ENCODE peak calls at places on chromosomes 5 and 9, in seven cellular contexts. One of them, this sample, is unnamed.

GRCh38 chr5:60586307-60586901 is 113.6 kb downstream of the DEPDC1B start:
- DNase-seq in DND-41: no peak
- DNase-seq in CD4-positive, CD25-positive, alpha-beta regulatory T cell: no peak
- DNase-seq in left lung: no peak
- DNase-seq in mucosa of descending colon: peak; percentile 4
- DNase-seq in HCT116: peak; percentile 2
- DNase-seq in iPS DF 6.9: no peak
- DNase-seq in this sample: no peak

GRCh38 chr9:84542554-84542953 is 127.0 kb upstream of the NTRK2 start:
- DNase-seq in DND-41: no peak
- DNase-seq in CD4-positive, CD25-positive, alpha-beta regulatory T cell: no peak
- DNase-seq in left lung: no peak
- DNase-seq in mucosa of descending colon: no peak
- DNase-seq in HCT116: peak; percentile 6
- DNase-seq in iPS DF 6.9: no peak
- DNase-seq in this sample: no peak

GRCh38 chr5:121109817-121110216 is 645.7 kb downstream of the PRR16 start:
- DNase-seq in DND-41: no peak
- DNase-seq in CD4-positive, CD25-positive, alpha-beta regulatory T cell: no peak
- DNase-seq in left lung: no peak
- DNase-seq in mucosa of descending colon: no peak
- DNase-seq in HCT116: no peak
- DNase-seq in iPS DF 6.9: no peak
- DNase-seq in this sample: no peak

GRCh38 chr5:72848474-72849428 is 32.3 kb downstream of the TNPO1 start:
- DNase-seq in DND-41: peak; percentile 51
- DNase-seq in CD4-positive, CD25-positive, alpha-beta regulatory T cell: peak; percentile 23
- DNase-seq in left lung: peak; percentile 90
- DNase-seq in mucosa of descending colon: peak; percentile 57
- DNase-seq in HCT116: no peak
- DNase-seq in iPS DF 6.9: no peak
- DNase-seq in this sample: peak; percentile 52

GRCh38 chr9:108759399-108759798 is 96.4 kb downstream of the ACTL7B start:
- DNase-seq in DND-41: no peak
- DNase-seq in CD4-positive, CD25-positive, alpha-beta regulatory T cell: no peak
- DNase-seq in left lung: no peak
- DNase-seq in mucosa of descending colon: no peak
- DNase-seq in HCT116: no peak
- DNase-seq in iPS DF 6.9: no peak
- DNase-seq in this sample: no peak

GRCh38 chr9:121781701-121782464 is 130.4 kb downstream of the DAB2IP start:
- DNase-seq in DND-41: no peak
- DNase-seq in CD4-positive, CD25-positive, alpha-beta regulatory T cell: no peak
- DNase-seq in left lung: no peak
- DNase-seq in mucosa of descending colon: no peak
- DNase-seq in HCT116: no peak
- DNase-seq in iPS DF 6.9: no peak
- DNase-seq in this sample: peak; percentile 27

GRCh38 chr9:13083973-13084528 is 195.4 kb downstream of the MPDZ start:
- DNase-seq in DND-41: no peak
- DNase-seq in CD4-positive, CD25-positive, alpha-beta regulatory T cell: no peak
- DNase-seq in left lung: no peak
- DNase-seq in mucosa of descending colon: no peak
- DNase-seq in HCT116: no peak
- DNase-seq in iPS DF 6.9: no peak
- DNase-seq in this sample: no peak

GRCh38 chr5:155786108-155786507 is 540.9 kb upstream of the SGCD start:
- DNase-seq in DND-41: no peak
- DNase-seq in CD4-positive, CD25-positive, alpha-beta regulatory T cell: no peak
- DNase-seq in left lung: no peak
- DNase-seq in mucosa of descending colon: no peak
- DNase-seq in HCT116: no peak
- DNase-seq in iPS DF 6.9: no peak
- DNase-seq in this sample: no peak

GRCh38 chr9:125514468-125514867 is 192.5 kb downstream of the MAPKAP1 start:
- DNase-seq in DND-41: no peak
- DNase-seq in CD4-positive, CD25-positive, alpha-beta regulatory T cell: no peak
- DNase-seq in left lung: no peak
- DNase-seq in mucosa of descending colon: no peak
- DNase-seq in HCT116: no peak
- DNase-seq in iPS DF 6.9: no peak
- DNase-seq in this sample: no peak

GRCh38 chr9:73680831-73681230 is 529.2 kb downstream of the ANXA1 start:
- DNase-seq in DND-41: no peak
- DNase-seq in CD4-positive, CD25-positive, alpha-beta regulatory T cell: no peak
- DNase-seq in left lung: no peak
- DNase-seq in mucosa of descending colon: no peak
- DNase-seq in HCT116: no peak
- DNase-seq in iPS DF 6.9: no peak
- DNase-seq in this sample: no peak

GRCh38 chr5:43547532-43547931 is 9.3 kb downstream of the PAIP1 start:
- DNase-seq in DND-41: no peak
- DNase-seq in CD4-positive, CD25-positive, alpha-beta regulatory T cell: no peak
- DNase-seq in left lung: no peak
- DNase-seq in mucosa of descending colon: no peak
- DNase-seq in HCT116: no peak
- DNase-seq in iPS DF 6.9: no peak
- DNase-seq in this sample: no peak

GRCh38 chr5:74183041-74183440 is 457.5 kb downstream of the ENC1 start:
- DNase-seq in DND-41: no peak
- DNase-seq in CD4-positive, CD25-positive, alpha-beta regulatory T cell: no peak
- DNase-seq in left lung: no peak
- DNase-seq in mucosa of descending colon: no peak
- DNase-seq in HCT116: no peak
- DNase-seq in iPS DF 6.9: no peak
- DNase-seq in this sample: no peak

GRCh38 chr5:61200582-61201155 is 38.4 kb upstream of the SMIM15 start:
- DNase-seq in DND-41: no peak
- DNase-seq in CD4-positive, CD25-positive, alpha-beta regulatory T cell: no peak
- DNase-seq in left lung: peak; percentile 19
- DNase-seq in mucosa of descending colon: no peak
- DNase-seq in HCT116: no peak
- DNase-seq in iPS DF 6.9: no peak
- DNase-seq in this sample: no peak

GRCh38 chr5:7745882-7746735 is 104.8 kb downstream of the CFAP90 start:
- DNase-seq in DND-41: peak; percentile 57
- DNase-seq in CD4-positive, CD25-positive, alpha-beta regulatory T cell: no peak
- DNase-seq in left lung: no peak
- DNase-seq in mucosa of descending colon: peak; percentile 84
- DNase-seq in HCT116: peak; percentile 41
- DNase-seq in iPS DF 6.9: peak; percentile 55
- DNase-seq in this sample: peak; percentile 77

DNA sequence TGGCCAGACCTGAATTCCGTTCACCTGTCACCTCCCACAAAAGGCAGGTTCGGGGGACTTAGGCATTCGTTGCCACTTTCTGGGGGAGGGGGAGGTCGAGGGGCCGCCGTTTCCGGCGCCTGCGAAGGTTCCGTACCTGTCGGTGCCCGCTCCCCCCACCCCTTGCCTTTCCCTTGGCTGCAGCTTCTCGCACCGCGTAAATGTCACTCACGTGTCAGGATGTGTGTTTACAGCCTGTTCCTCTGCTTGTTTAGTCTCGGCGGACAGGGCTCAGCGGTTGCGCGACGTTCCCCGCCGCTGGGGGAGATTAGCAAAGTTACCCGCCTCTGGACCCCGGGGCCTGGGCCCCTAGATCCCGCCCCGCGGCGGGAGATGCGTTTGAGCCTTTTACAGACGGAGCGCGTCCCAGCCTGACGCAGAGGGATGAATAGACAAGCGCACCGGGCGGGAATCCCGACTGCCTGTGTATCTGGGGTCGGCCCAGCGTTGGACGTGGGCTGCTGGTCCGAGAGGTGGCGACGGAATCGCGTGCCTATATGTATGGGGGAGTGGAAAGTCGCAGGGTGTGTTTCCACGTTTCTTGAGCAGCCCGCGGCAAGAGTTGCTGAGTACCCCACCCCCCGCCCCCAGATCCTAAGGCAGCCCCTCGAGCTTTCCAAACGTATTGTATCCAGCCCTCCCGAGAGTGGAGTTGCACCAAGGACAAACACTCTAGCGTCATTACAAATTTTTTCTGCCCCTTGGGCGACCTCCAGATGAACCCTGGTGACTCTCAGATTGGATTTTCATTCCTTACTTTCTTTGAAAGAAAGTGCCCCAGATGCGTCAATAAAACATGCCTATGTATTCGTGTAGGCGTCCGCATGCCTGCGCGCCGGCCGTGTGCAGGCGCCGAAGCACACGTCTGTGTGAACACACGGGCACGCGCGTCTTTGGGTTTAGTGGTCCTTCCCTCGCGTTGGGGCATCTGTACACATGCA is 2.4 kb upstream of the LHX2 start:
- DNase-seq in DND-41: no peak
- DNase-seq in CD4-positive, CD25-positive, alpha-beta regulatory T cell: no peak
- DNase-seq in left lung: no peak
- DNase-seq in mucosa of descending colon: no peak
- DNase-seq in HCT116: no peak
- DNase-seq in iPS DF 6.9: no peak
- DNase-seq in this sample: no peak
- H3K4me1 ChIP-seq in DND-41: no peaks in the 10 kb centered on the region
- H3K4me1 ChIP-seq in CD4-positive, CD25-positive, alpha-beta regulatory T cell: peaks cover 31% of the 10 kb centered on the region
- H3K4me1 ChIP-seq in left lung: peaks cover 4% of the 10 kb centered on the region
- H3K4me1 ChIP-seq in mucosa of descending colon: peaks cover 42% of the 10 kb centered on the region
- H3K4me1 ChIP-seq in HCT116: peaks cover 45% of the 10 kb centered on the region
- H3K4me1 ChIP-seq in iPS DF 6.9: peaks cover 3% of the 10 kb centered on the region
- H3K4me1 ChIP-seq in this sample: peaks cover 43% of the 10 kb centered on the region

GRCh38 chr9:40925149-40925548 is 203.3 kb downstream of the FOXD4L6 start:
- DNase-seq in DND-41: no peak
- DNase-seq in CD4-positive, CD25-positive, alpha-beta regulatory T cell: no peak
- DNase-seq in left lung: no peak
- DNase-seq in mucosa of descending colon: no peak
- DNase-seq in HCT116: no peak
- DNase-seq in iPS DF 6.9: no peak
- DNase-seq in this sample: no peak

GRCh38 chr9:40928803-40929487 is 199.5 kb downstream of the FOXD4L6 start:
- DNase-seq in DND-41: no peak
- DNase-seq in CD4-positive, CD25-positive, alpha-beta regulatory T cell: no peak
- DNase-seq in left lung: no peak
- DNase-seq in mucosa of descending colon: no peak
- DNase-seq in HCT116: no peak
- DNase-seq in iPS DF 6.9: no peak
- DNase-seq in this sample: no peak

GRCh38 chr9:40927851-40928802 is 200.4 kb downstream of the FOXD4L6 start:
- DNase-seq in DND-41: no peak
- DNase-seq in CD4-positive, CD25-positive, alpha-beta regulatory T cell: no peak
- DNase-seq in left lung: no peak
- DNase-seq in mucosa of descending colon: no peak
- DNase-seq in HCT116: no peak
- DNase-seq in iPS DF 6.9: no peak
- DNase-seq in this sample: no peak

GRCh38 chr9:40927260-40927631 is 201.2 kb downstream of the FOXD4L6 start:
- DNase-seq in DND-41: no peak
- DNase-seq in CD4-positive, CD25-positive, alpha-beta regulatory T cell: no peak
- DNase-seq in left lung: no peak
- DNase-seq in mucosa of descending colon: no peak
- DNase-seq in HCT116: no peak
- DNase-seq in iPS DF 6.9: no peak
- DNase-seq in this sample: no peak

GRCh38 chr9:40926404-40927259 is 201.8 kb downstream of the FOXD4L6 start:
- DNase-seq in DND-41: no peak
- DNase-seq in CD4-positive, CD25-positive, alpha-beta regulatory T cell: no peak
- DNase-seq in left lung: no peak
- DNase-seq in mucosa of descending colon: no peak
- DNase-seq in HCT116: no peak
- DNase-seq in iPS DF 6.9: no peak
- DNase-seq in this sample: no peak
- H3K9me3 ChIP-seq in DND-41: no peaks in the 10 kb centered on the region
- H3K9me3 ChIP-seq in CD4-positive, CD25-positive, alpha-beta regulatory T cell: peaks cover 88% of the 10 kb centered on the region
- H3K9me3 ChIP-seq in left lung: no peaks in the 10 kb centered on the region
- H3K9me3 ChIP-seq in mucosa of descending colon: peaks cover 95% of the 10 kb centered on the region
- H3K9me3 ChIP-seq in HCT116: no peaks in the 10 kb centered on the region
- H3K9me3 ChIP-seq in iPS DF 6.9: peaks cover 10% of the 10 kb centered on the region
- H3K9me3 ChIP-seq in this sample: no peaks in the 10 kb centered on the region

DNA sequence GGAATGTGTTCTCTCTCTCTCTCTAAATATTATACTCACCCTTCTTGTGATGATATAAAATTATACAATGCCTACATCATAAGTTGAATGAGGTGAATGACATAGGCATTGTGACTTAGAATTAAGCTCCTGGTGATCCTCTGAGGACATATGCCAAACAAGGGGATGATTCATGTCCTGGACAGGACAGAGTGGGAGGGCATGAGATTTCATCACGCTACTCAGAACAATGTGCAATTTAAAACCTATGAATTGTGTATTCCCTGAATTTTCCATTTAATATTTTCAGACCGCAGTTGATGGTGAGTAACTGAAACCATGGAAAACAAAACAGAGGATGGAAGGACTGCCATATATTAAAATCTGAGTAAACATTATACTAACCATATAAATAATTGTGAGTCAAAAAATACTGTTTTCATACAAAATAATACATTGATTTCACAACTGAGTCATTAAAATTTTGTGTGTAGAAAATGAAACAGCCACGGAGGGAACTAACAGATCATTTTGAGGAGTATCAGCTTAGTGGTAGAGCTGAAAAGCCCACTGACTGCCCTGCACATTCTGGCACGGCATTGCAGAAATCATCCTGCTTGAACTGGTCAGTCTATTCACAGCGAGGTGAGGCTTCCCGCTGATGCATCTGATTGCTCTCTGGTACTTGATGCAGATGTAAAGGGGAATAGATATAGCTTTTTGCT is 782.4 kb upstream of the NUDT12 start:
- DNase-seq in DND-41: no peak
- DNase-seq in CD4-positive, CD25-positive, alpha-beta regulatory T cell: no peak
- DNase-seq in left lung: no peak
- DNase-seq in mucosa of descending colon: no peak
- DNase-seq in HCT116: peak; percentile 13
- DNase-seq in iPS DF 6.9: no peak
- DNase-seq in this sample: no peak
- H3K4me3 ChIP-seq in DND-41: no peak overlapping the region
- H3K4me3 ChIP-seq in CD4-positive, CD25-positive, alpha-beta regulatory T cell: no peak overlapping the region
- H3K4me3 ChIP-seq in left lung: no peak overlapping the region
- H3K4me3 ChIP-seq in mucosa of descending colon: no peak overlapping the region
- H3K4me3 ChIP-seq in HCT116: no peak overlapping the region
- H3K4me3 ChIP-seq in iPS DF 6.9: no peak overlapping the region
- H3K4me3 ChIP-seq in this sample: no peak overlapping the region

GRCh38 chr5:135372654-135373381 is 26.2 kb downstream of the MACROH2A1 start:
- DNase-seq in DND-41: peak; percentile 87
- DNase-seq in CD4-positive, CD25-positive, alpha-beta regulatory T cell: no peak
- DNase-seq in left lung: no peak
- DNase-seq in mucosa of descending colon: no peak
- DNase-seq in HCT116: no peak
- DNase-seq in iPS DF 6.9: no peak
- DNase-seq in this sample: no peak

GRCh38 chr5:135375040-135375439 is 24.0 kb downstream of the MACROH2A1 start:
- DNase-seq in DND-41: no peak
- DNase-seq in CD4-positive, CD25-positive, alpha-beta regulatory T cell: no peak
- DNase-seq in left lung: no peak
- DNase-seq in mucosa of descending colon: no peak
- DNase-seq in HCT116: no peak
- DNase-seq in iPS DF 6.9: no peak
- DNase-seq in this sample: no peak

GRCh38 chr5:135373747-135374515 is 25.1 kb downstream of the MACROH2A1 start:
- DNase-seq in DND-41: peak; percentile 36
- DNase-seq in CD4-positive, CD25-positive, alpha-beta regulatory T cell: peak; percentile 4
- DNase-seq in left lung: no peak
- DNase-seq in mucosa of descending colon: no peak
- DNase-seq in HCT116: no peak
- DNase-seq in iPS DF 6.9: no peak
- DNase-seq in this sample: no peak

GRCh38 chr5:135369952-135370351 is 29.1 kb downstream of the MACROH2A1 start:
- DNase-seq in DND-41: no peak
- DNase-seq in CD4-positive, CD25-positive, alpha-beta regulatory T cell: no peak
- DNase-seq in left lung: no peak
- DNase-seq in mucosa of descending colon: no peak
- DNase-seq in HCT116: no peak
- DNase-seq in iPS DF 6.9: no peak
- DNase-seq in this sample: no peak

GRCh38 chr5:135371738-135372232 is 27.2 kb downstream of the MACROH2A1 start:
- DNase-seq in DND-41: no peak
- DNase-seq in CD4-positive, CD25-positive, alpha-beta regulatory T cell: no peak
- DNase-seq in left lung: no peak
- DNase-seq in mucosa of descending colon: no peak
- DNase-seq in HCT116: no peak
- DNase-seq in iPS DF 6.9: no peak
- DNase-seq in this sample: peak; percentile 14
- H3K4me1 ChIP-seq in DND-41: peaks cover 92% of the 10 kb centered on the region
- H3K4me1 ChIP-seq in CD4-positive, CD25-positive, alpha-beta regulatory T cell: peaks cover 10% of the 10 kb centered on the region
- H3K4me1 ChIP-seq in left lung: no peaks in the 10 kb centered on the region
- H3K4me1 ChIP-seq in mucosa of descending colon: peaks cover 12% of the 10 kb centered on the region
- H3K4me1 ChIP-seq in HCT116: no peaks in the 10 kb centered on the region
- H3K4me1 ChIP-seq in iPS DF 6.9: no peaks in the 10 kb centered on the region
- H3K4me1 ChIP-seq in this sample: peaks cover 12% of the 10 kb centered on the region

This sample was measured in Caco-2.